ENCODE peak calls at places on chromosome 14, in six cellular contexts. O is HCT116, E is SK-N-SH, S is GM12878, Z is K562, L is HepG2. R is an unnamed sample.
A peak's percentile ranks its signal among the peaks of the same experiment; 100 is the strongest.

GRCh38 chr14:61380984-61381383 is 59.6 kb downstream of the PRKCH start:
- DNase-seq in O (no peak), E (no peak), S (no peak), Z (no peak), L (peak; percentile 1), R (peak; percentile 68)

GRCh38 chr14:59595071-59595470 is 18.5 kb upstream of the CCDC175 start:
- DNase-seq in O (no peak), E (no peak), S (no peak), Z (no peak), L (peak; percentile 5), R (no peak)

GRCh38 chr14:52121441-52121840 is 52.6 kb upstream of the NID2 start:
- DNase-seq in O (no peak), E (no peak), S (no peak), Z (no peak), L (no peak), R (no peak)

GRCh38 chr14:39265032-39265431 is 31.3 kb downstream of the MIA2 start:
- DNase-seq in O (peak; percentile 41), E (no peak), S (no peak), Z (no peak), L (no peak), R (peak; percentile 76)

GRCh38 chr14:75092698-75093097 is 23.3 kb downstream of the ZC2HC1C start:
- DNase-seq in O (no peak), E (no peak), S (no peak), Z (no peak), L (no peak), R (no peak)

GRCh38 chr14:79331820-79332219 is 879.5 kb downstream of the DIO2 start:
- DNase-seq in O (no peak), E (no peak), S (no peak), Z (no peak), L (no peak), R (no peak)

GRCh38 chr14:33777651-33778050 is 173.2 kb downstream of the EGLN3 start:
- DNase-seq in O (no peak), E (no peak), S (no peak), Z (no peak), L (no peak), R (no peak)

GRCh38 chr14:74547331-74547927 is 53.9 kb downstream of the ISCA2 start:
- DNase-seq in O (no peak), E (no peak), S (no peak), Z (no peak), L (no peak), R (no peak)

GRCh38 chr14:32560213-32560857 is 231.2 kb downstream of the AKAP6 start:
- DNase-seq in O (peak; percentile 54), E (peak; percentile 59), S (no peak), Z (peak; percentile 43), L (peak; percentile 82), R (peak; percentile 88)

GRCh38 chr14:88005978-88006851 is 1.3 kb downstream of the GPR65 start:
- DNase-seq in O (no peak), E (no peak), S (peak; percentile 77), Z (no peak), L (no peak), R (no peak)

GRCh38 chr14:35940291-35940690 is 114.2 kb downstream of the BRMS1L start:
- DNase-seq in O (no peak), E (no peak), S (peak; percentile 73), Z (no peak), L (no peak), R (no peak)

GRCh38 chr14:95265106-95266094 is 54.3 kb downstream of the CLMN start:
- DNase-seq in O (peak; percentile 98), E (no peak), S (peak; percentile 96), Z (no peak), L (peak; percentile 95), R (peak; percentile 56)

DNA sequence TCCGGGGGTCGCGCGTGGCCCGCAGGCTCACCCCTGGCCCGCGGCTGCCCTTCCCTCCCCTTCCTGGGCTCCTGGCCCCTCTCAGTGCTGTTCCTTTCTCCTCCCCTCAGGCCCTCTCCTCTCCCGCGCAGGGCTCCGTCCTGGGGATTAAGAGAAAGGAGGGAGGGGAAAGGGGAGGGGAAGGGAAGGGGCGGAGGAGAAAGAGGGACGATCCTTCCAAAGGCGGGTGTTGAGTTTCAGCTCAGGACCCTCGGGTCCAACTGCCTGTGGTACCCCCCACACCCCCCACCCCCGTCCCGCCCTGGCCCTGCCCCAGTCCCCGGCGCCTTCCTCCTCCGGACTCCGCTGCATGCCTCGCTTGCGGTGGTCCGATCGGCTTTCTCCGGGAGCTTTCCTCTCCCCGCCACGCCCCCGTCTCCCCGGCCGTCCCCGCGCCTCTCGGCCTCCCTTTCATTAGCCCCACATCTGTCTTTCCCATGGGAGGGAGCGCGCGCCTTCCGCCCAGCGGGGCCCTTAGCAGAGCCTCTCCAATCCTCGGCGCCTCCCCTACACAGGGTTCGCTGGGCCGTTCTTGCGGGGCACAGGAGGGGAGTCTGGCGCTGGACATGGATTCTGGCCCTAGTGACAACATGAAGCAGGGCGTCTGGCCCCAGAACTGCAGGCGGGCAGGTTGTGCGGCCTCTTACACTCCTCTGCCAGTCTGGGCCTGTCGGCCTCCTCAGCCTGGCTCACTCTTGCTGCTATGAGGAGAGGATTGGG is 1.4 kb upstream of the EFS start:
- DNase-seq in O (no peak), E (peak; percentile 90), S (no peak), Z (peak; percentile 39), L (no peak), R (no peak)
- TF ChIP-seq JUND in O (no peak), E (no peak), S (no peak), Z (no peak), L (no peak), R (no peak)

DNA sequence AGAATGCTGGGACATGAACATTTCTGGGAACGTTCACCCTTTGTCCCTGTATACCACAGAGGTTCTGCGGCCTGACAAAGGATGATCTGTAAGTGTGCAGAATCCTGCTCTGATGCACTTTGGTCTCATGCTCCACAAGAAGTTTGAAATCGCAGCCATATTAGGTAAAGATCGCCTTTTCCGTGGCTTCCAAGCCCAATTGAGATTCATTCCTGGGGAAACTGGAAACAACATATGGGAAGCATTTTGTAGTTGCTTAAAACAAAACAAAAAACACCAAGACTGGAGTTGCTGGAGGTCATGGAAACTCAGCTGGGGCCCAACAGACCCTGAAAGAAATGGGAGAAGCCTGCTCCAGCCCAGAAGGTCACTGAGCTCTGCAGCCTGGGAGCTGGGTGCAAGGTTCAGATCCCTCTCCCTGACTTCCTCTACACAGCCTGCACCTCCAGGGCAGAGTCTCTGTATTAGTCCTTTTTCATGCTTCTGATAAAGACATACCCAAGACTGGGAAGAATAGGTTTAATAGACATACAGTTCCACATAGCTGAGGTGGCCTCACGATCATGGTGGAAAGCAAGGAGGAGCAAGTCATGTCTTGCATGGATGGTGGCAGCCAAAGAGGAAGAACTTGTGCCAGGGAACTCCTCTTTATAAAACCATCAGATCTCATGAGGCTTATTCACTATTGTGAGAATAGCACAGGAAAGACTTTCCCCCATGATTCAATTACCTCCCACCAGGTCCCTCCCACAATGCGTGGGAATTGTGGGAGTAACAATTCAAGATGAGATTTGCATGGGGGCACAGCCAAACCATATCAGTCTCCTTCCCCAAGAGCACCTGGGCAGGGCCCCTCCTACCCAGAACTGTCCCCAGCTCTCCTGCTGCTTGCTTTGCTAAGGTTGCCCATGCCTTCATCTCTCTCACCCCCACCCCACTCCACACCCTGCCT is 60.8 kb upstream of the CHGA start:
- DNase-seq in O (no peak), E (no peak), S (no peak), Z (no peak), L (peak; percentile 30), R (no peak)
- TF ChIP-seq JUND in O (no peak), E (no peak), S (no peak), Z (no peak), L (no peak), R (no peak)

GRCh38 chr14:77554207-77554606 is 55.6 kb upstream of the ISM2 start:
- DNase-seq in O (no peak), E (no peak), S (peak; percentile 37), Z (no peak), L (no peak), R (no peak)
- TF ChIP-seq JUND in O (no peak), E (no peak), S (no peak), Z (no peak), L (no peak), R (no peak)

GRCh38 chr14:68607081-68607851 is 185.6 kb downstream of the ZFP36L1 start:
- DNase-seq in O (no peak), E (no peak), S (no peak), Z (no peak), L (peak; percentile 68), R (no peak)

GRCh38 chr14:68609012-68609411 is 183.9 kb downstream of the ZFP36L1 start:
- DNase-seq in O (no peak), E (no peak), S (no peak), Z (no peak), L (no peak), R (no peak)

GRCh38 chr14:68606644-68607043 is 186.2 kb downstream of the ZFP36L1 start:
- DNase-seq in O (no peak), E (no peak), S (no peak), Z (no peak), L (no peak), R (no peak)

GRCh38 chr14:68607852-68608232 is 185.0 kb downstream of the ZFP36L1 start:
- DNase-seq in O (no peak), E (no peak), S (no peak), Z (no peak), L (no peak), R (no peak)

DNA sequence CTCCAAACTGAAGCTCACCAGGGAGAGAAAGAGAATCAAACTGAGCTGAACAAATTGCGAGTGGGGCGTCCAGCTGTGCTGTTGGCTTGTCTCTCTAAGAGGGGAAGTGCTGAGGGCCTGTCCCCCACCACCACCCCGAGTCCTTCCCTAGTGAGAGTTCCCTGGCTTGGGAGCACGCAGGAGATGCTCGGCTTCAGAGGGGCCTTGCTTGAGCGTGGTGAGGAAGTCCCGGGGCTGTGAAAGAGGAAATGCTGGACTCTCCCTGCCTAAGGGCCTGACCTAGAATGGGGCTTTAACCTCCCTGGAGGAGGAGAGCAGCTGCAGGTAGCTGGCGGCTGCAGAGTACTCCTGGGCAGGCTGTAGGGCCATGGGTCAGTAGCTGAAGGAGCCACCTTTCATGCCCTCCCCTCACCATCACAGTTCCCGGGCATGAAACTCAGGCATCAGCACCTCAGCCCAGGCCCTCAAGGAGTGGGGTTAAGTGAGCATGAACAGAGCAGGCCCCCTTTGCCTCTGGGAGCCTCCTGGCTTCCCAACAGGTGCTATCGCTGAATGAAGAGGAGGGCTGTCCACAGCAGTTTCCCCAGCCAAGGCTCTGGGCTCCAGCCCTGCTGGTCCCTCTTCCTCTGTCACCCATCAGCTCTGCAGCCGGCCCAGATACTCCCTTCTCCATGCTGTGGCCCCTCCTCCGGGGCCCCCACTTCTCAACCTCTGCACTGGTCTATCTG is 184.5 kb downstream of the ZFP36L1 start:
- DNase-seq in O (no peak), E (no peak), S (no peak), Z (no peak), L (no peak), R (no peak)
- TF ChIP-seq JUND in O (no peak), E (no peak), S (no peak), Z (no peak), L (no peak), R (no peak)

GRCh38 chr14:102511538-102511937 is 2.0 kb upstream of the ANKRD9 start:
- DNase-seq in O (no peak), E (no peak), S (no peak), Z (no peak), L (no peak), R (no peak)

GRCh38 chr14:102513899-102514772 is 4.6 kb upstream of the ANKRD9 start:
- DNase-seq in O (no peak), E (no peak), S (no peak), Z (no peak), L (no peak), R (no peak)

GRCh38 chr14:102514987-102515733 is 5.6 kb upstream of the ANKRD9 start:
- DNase-seq in O (no peak), E (no peak), S (no peak), Z (no peak), L (no peak), R (no peak)

GRCh38 chr14:102510616-102511520 is 1.3 kb upstream of the ANKRD9 start:
- DNase-seq in O (no peak), E (no peak), S (no peak), Z (peak; percentile 73), L (peak; percentile 79), R (peak; percentile 87)

GRCh38 chr14:102512713-102513373 is 3.3 kb upstream of the ANKRD9 start:
- DNase-seq in O (no peak), E (no peak), S (no peak), Z (no peak), L (no peak), R (no peak)
- TF ChIP-seq JUND in O (no peak), E (no peak), S (no peak), Z (no peak), L (no peak), R (no peak)

R was measured in T47D.